ENCODE peak calls at places on chromosomes 1 and 21, in four cellular contexts. L is GM12878, O is HepG2, K is K562. E is an unnamed sample.

GRCh38 chr21:17819878-17820232 is 699 bp upstream of the C21orf91 start:
- DNase-seq in O (peak; percentile 14), K (peak; percentile 31), L (no peak), E (peak; percentile 19)

GRCh38 chr1:162605225-162605927 is 26.9 kb upstream of the DDR2 start:
- DNase-seq in K (no peak), O (no peak), L (no peak), E (no peak)

GRCh38 chr1:231628207-231628876 is 1.8 kb downstream of the DISC1 start:
- DNase-seq in K (no peak), O (peak; percentile 91), L (no peak), E (no peak)

GRCh38 chr21:45981641-45982255 is at the start of gene COL6A1:
- DNase-seq in L (no peak), K (peak; percentile 90), O (no peak), E (peak; percentile 89)

GRCh38 chr1:106620521-106620954 is 435.9 kb upstream of the PRMT6 start:
- DNase-seq in L (no peak), O (no peak), K (no peak), E (no peak)

GRCh38 chr1:189983156-189983555 is 494.5 kb downstream of the BRINP3 start:
- DNase-seq in K (no peak), L (no peak), O (no peak), E (no peak)

GRCh38 chr1:2543543-2544092 is 12.6 kb upstream of the TNFRSF14 start:
- DNase-seq in K (no peak), O (no peak), L (no peak), E (no peak)

GRCh38 chr1:206658264-206658980 is 23.1 kb downstream of the DYRK3 start:
- DNase-seq in O (no peak), L (no peak), K (peak; percentile 92), E (peak; percentile 92)

GRCh38 chr21:42553435-42553834 is 39.8 kb downstream of the SLC37A1 start:
- DNase-seq in O (no peak), K (no peak), L (no peak), E (no peak)

GRCh38 chr1:229480500-229480899 is 27.6 kb downstream of the NUP133 start:
- DNase-seq in O (no peak), L (no peak), K (no peak), E (no peak)

GRCh38 chr1:116764906-116765862 is 11.0 kb downstream of the CD2 start:
- DNase-seq in L (no peak), K (no peak), O (no peak), E (no peak)

GRCh38 chr1:193181985-193182384 is 4.4 kb downstream of the B3GALT2 start:
- DNase-seq in O (no peak), K (no peak), L (no peak), E (no peak)

GRCh38 chr1:45321444-45321843 is 5.3 kb upstream of the HPDL start:
- DNase-seq in K (no peak), O (no peak), L (no peak), E (no peak)

GRCh38 chr1:16266411-16267118 is 29.6 kb upstream of the CPLANE2 start:
- DNase-seq in O (no peak), K (peak; percentile 66), L (no peak), E (no peak)

GRCh38 chr1:26378088-26378878 is 5.7 kb upstream of the ZNF683 start:
- DNase-seq in O (no peak), L (peak; percentile 73), K (peak; percentile 99), E (no peak)
- TF ChIP-seq TARDBP in O (no peak), L (no peak), K (no peak), E (no peak)

GRCh38 chr1:202361224-202361623 is 12.7 kb downstream of the PPP1R12B start:
- DNase-seq in L (no peak), K (no peak), O (no peak), E (no peak)

GRCh38 chr1:202365092-202365815 is 16.8 kb downstream of the PPP1R12B start:
- DNase-seq in L (no peak), K (no peak), O (no peak), E (no peak)

GRCh38 chr1:202362212-202362611 is 13.7 kb downstream of the PPP1R12B start:
- DNase-seq in K (no peak), O (no peak), L (no peak), E (no peak)

GRCh38 chr1:202367200-202367742 is 18.8 kb downstream of the PPP1R12B start:
- DNase-seq in L (no peak), K (no peak), O (no peak), E (no peak)

GRCh38 chr1:202361701-202362100 is 13.2 kb downstream of the PPP1R12B start:
- DNase-seq in L (no peak), K (no peak), O (no peak), E (no peak)
- TF ChIP-seq SP1 in L (no peak), K (no peak), O (no peak), E (no peak)

GRCh38 chr1:223023863-223024262 is 119.2 kb downstream of the TLR5 start:
- DNase-seq in L (no peak), K (no peak), O (no peak), E (no peak)

GRCh38 chr1:223019236-223019635 is 123.8 kb downstream of the TLR5 start:
- DNase-seq in L (no peak), K (no peak), O (no peak), E (no peak)

GRCh38 chr1:223018534-223018933 is 124.5 kb downstream of the TLR5 start:
- DNase-seq in L (no peak), O (no peak), K (no peak), E (no peak)

GRCh38 chr1:223020770-223021169 is 122.3 kb downstream of the TLR5 start:
- DNase-seq in L (no peak), K (no peak), O (no peak), E (no peak)

GRCh38 chr1:223022641-223023473 is 120.2 kb downstream of the TLR5 start:
- DNase-seq in L (no peak), K (no peak), O (no peak), E (peak; percentile 48)
- TF ChIP-seq TARDBP in L (no peak), K (no peak), O (no peak), E (no peak)

DNA sequence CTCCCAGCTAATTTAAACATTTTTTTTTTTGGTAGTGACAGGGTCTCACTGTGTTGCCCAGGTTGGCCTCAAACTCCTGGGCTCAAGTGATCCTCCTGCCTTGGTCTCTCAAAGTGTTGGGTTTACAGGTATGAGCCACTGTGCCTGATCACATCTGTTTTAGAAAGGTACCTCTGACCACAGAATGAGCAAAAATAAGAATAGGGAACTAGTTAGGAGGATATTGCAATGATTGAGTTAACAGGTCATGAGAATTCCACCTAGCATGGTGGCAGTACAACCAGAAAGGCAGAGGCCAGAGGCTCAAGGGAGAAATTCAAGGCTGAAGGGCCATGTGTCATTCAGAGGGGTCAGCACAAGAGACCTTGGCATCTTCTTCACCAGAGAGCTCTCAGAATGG is 49.6 kb downstream of the ELAPOR1 start:
- DNase-seq in K (no peak), L (peak; percentile 9), O (no peak), E (no peak)
- TF ChIP-seq SP1 in K (no peak), L (no peak), O (no peak), E (no peak)

GRCh38 chr1:174768949-174769348 is 230.8 kb upstream of the CACYBP start:
- DNase-seq in L (no peak), K (no peak), O (no peak), E (no peak)
- TF ChIP-seq TARDBP in L (no peak), K (no peak), O (no peak), E (no peak)

DNA sequence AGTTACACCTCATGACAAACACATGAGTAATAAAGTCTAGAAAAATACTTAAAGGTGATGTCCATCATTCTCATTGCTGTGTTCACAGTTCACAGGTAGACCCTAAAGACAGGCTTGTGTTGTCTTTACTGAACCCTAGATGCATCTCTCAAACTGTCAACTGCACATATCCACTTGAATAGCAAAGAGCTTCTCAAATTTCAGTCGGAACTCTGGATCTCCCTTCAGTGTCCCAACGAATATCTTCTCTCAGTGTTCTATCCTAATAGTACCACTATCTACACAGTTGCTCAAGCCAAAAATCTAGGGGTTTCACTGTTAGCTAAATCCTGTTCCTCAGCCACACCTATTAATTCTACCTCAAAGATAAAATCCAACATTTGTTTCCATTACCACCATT is 50.6 kb upstream of the BOLA1 start:
- DNase-seq in L (no peak), K (no peak), O (peak; percentile 10), E (no peak)
- TF ChIP-seq SP1 in L (no peak), K (no peak), O (no peak), E (no peak)

DNA sequence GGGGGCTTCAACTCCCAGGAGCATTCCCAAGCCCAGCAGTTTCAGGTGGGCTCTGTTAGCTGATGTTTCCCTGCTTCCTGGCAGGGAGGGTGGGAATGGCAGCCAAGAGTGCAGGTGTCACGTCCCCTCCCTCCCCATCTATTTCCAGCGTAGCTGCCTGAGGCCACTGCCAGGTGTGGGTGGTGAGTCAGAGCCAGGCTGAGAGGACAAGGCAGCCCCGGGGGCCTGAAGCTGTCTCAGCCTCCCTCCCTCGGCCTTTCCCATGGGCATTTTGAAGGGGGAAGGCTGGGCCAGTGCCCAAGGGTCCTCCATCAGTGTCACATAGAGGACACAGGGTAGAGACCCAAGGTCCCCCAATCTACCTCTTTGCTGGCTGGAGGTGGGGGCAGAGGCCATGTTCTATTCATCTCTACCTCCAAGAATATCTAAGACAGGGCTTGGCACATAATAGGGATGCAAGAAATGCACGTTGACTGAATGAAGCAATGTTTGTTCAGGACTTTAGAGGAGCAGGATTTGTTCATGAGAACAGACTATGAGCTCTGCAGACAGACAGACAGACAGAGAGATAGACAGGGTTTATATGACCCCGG is 34.4 kb upstream of the ID3 start:
- DNase-seq in L (no peak), K (no peak), O (peak; percentile 40), E (no peak)
- TF ChIP-seq TARDBP in L (no peak), K (no peak), O (peak; percentile 18), E (no peak)

E was measured in HEK293T.